ENCODE peak calls at places on chromosomes 2 and 18, in six cellular contexts. P, X, F, K, M and N are unnamed samples.

GRCh38 chr2:12074126-12074883 is 327.9 kb downstream of the LPIN1 start:
- DNase-seq in P (no peak), X (no peak), F (no peak), K (no peak), M (no peak), N (no peak)

GRCh38 chr18:74468547-74469014 is 11.5 kb upstream of the DIPK1C start:
- DNase-seq in P (no peak), X (no peak), F (no peak), K (peak; percentile 45), M (no peak), N (no peak)

GRCh38 chr2:12501469-12502147 is 215.1 kb upstream of the TRIB2 start:
- DNase-seq in P (peak; percentile 33), X (no peak), F (peak; percentile 43), K (no peak), M (no peak), N (peak; percentile 85)

GRCh38 chr2:94956797-94957391 is 68.6 kb upstream of the MAL start:
- DNase-seq in P (no peak), X (peak; percentile 46), F (peak; percentile 19), K (peak; percentile 46), M (peak; percentile 51), N (peak; percentile 51)

GRCh38 chr2:108323619-108324018 is 34.9 kb downstream of the SULT1C2 start:
- DNase-seq in P (no peak), X (no peak), F (no peak), K (peak; percentile 52), M (no peak), N (no peak)

GRCh38 chr2:216792222-216793001 is 67.5 kb downstream of the TNP1 start:
- DNase-seq in P (no peak), X (peak; percentile 35), F (no peak), K (peak; percentile 45), M (no peak), N (no peak)

GRCh38 chr18:25164837-25165791 is 186.9 kb downstream of the ZNF521 start:
- DNase-seq in P (peak; percentile 19), X (no peak), F (no peak), K (peak; percentile 11), M (no peak), N (no peak)

GRCh38 chr18:11532758-11533512 is 76.5 kb upstream of the SLC35G4 start:
- DNase-seq in P (no peak), X (no peak), F (no peak), K (no peak), M (no peak), N (no peak)